ENCODE peak calls at places on chromosomes 7 and 10, in nine cellular contexts. U is GM12865; M is stimulated activated CD4-positive, alpha-beta T cell treated with anti-CD3 and anti-CD28 coated beads, Interleukin-2, amount 100 ng/mL, for 48 hours; C is BE2C; H is AG04450; E is activated CD8-positive, alpha-beta memory T cell treated with anti-CD3 and anti-CD28 coated beads, Interleukin-2, amount 50 U/mL, for 48 hours; A is HAP-1; F is adrenal gland; O is AG08395. K is an unnamed sample.

GRCh38 chr7:333399-333776 is 43.4 kb downstream of the FOXL3 start:
- DNase-seq in U (no peak), M (no peak), C (no peak), H (no peak), E (no peak), A (no peak), F (peak; percentile 50), O (peak; percentile 54), K (peak; percentile 31)

GRCh38 chr7:37234928-37235327 is 213.7 kb downstream of the ELMO1 start:
- DNase-seq in U (peak; percentile 39), M (no peak), C (peak; percentile 20), H (no peak), E (no peak), A (no peak), F (no peak), O (no peak), K (peak; percentile 28)

GRCh38 chr10:130003787-130004613 is 39.9 kb upstream of the EBF3 start:
- DNase-seq in U (no peak), M (no peak), C (no peak), H (no peak), E (no peak), A (no peak), F (no peak), O (no peak), K (no peak)

GRCh38 chr7:140898794-140899548 is 25.8 kb downstream of the BRAF start:
- DNase-seq in U (no peak), M (no peak), C (no peak), H (no peak), E (no peak), A (no peak), F (no peak), O (no peak), K (no peak)

GRCh38 chr7:157518514-157519175 is 181.8 kb downstream of the DNAJB6 start:
- DNase-seq in U (no peak), M (no peak), C (no peak), H (no peak), E (peak; percentile 40), A (no peak), F (peak; percentile 5), O (no peak), K (no peak)

GRCh38 chr7:5670173-5670933 is 111.1 kb downstream of the RNF216 start:
- DNase-seq in U (no peak), M (no peak), C (no peak), H (no peak), E (no peak), A (no peak), F (no peak), O (no peak), K (no peak)

GRCh38 chr7:151060416-151061234 is 1.2 kb downstream of the SLC4A2 start:
- DNase-seq in U (no peak), M (no peak), C (peak; percentile 56), H (no peak), E (no peak), A (no peak), F (peak; percentile 50), O (peak; percentile 32), K (peak; percentile 71)

GRCh38 chr7:70098905-70099672 is 500.8 kb downstream of the AUTS2 start:
- DNase-seq in U (no peak), M (no peak), C (no peak), H (no peak), E (no peak), A (no peak), F (no peak), O (peak; percentile 28), K (no peak)

GRCh38 chr7:66050337-66050957 is 25.2 kb upstream of the ASL start:
- DNase-seq in U (no peak), M (no peak), C (peak; percentile 46), H (no peak), E (no peak), A (no peak), F (no peak), O (peak; percentile 3), K (no peak)

GRCh38 chr10:112898540-112899395 is 51.3 kb upstream of the TCF7L2 start:
- DNase-seq in U (no peak), M (no peak), C (peak; percentile 41), H (no peak), E (no peak), A (no peak), F (peak; percentile 27), O (peak; percentile 34), K (no peak)

GRCh38 chr7:156074084-156074483 is 261.8 kb upstream of the SHH start:
- DNase-seq in U (no peak), M (no peak), C (no peak), H (no peak), E (no peak), A (no peak), F (no peak), O (no peak), K (no peak)

GRCh38 chr10:117674641-117675040 is 132.1 kb downstream of the EMX2 start:
- DNase-seq in U (no peak), M (no peak), C (no peak), H (no peak), E (no peak), A (no peak), F (no peak), O (no peak), K (no peak)

K was measured in testis.